ENCODE peak calls at places on chromosomes 5 and 9, in five cellular contexts. One of them, this sample, is unnamed.
A peak's percentile ranks its signal among the peaks of the same experiment; 100 is the strongest.

GRCh38 chr9:127504887-127505251 is 53.6 kb downstream of the LRSAM1 start:
- DNase-seq in NCI-H1417: no peak
- DNase-seq in GM12864: no peak
- DNase-seq in dermis microvascular lymphatic vessel endothelial cell: no peak
- DNase-seq in NCI-H1694: no peak
- DNase-seq in this sample: no peak

GRCh38 chr9:114291064-114291474 is 31.8 kb upstream of the ORM1 start:
- DNase-seq in GM12864: no peak
- DNase-seq in dermis microvascular lymphatic vessel endothelial cell: peak; percentile 70
- DNase-seq in NCI-H1694: peak; percentile 79
- DNase-seq in NCI-H1417: peak; percentile 42
- DNase-seq in this sample: peak; percentile 65

GRCh38 chr5:35112300-35112699 is 64.6 kb upstream of the AGXT2 start:
- DNase-seq in dermis microvascular lymphatic vessel endothelial cell: no peak
- DNase-seq in NCI-H1694: no peak
- DNase-seq in NCI-H1417: no peak
- DNase-seq in GM12864: no peak
- DNase-seq in this sample: no peak

GRCh38 chr5:44714871-44715580 is 93.7 kb upstream of the MRPS30 start:
- DNase-seq in GM12864: no peak
- DNase-seq in NCI-H1694: no peak
- DNase-seq in NCI-H1417: no peak
- DNase-seq in dermis microvascular lymphatic vessel endothelial cell: no peak
- DNase-seq in this sample: no peak

GRCh38 chr9:122190597-122191381 is 31.1 kb downstream of the MORN5 start:
- DNase-seq in NCI-H1417: peak; percentile 69
- DNase-seq in GM12864: no peak
- DNase-seq in NCI-H1694: no peak
- DNase-seq in dermis microvascular lymphatic vessel endothelial cell: no peak
- DNase-seq in this sample: no peak

GRCh38 chr9:42852133-42852532 is 668.7 kb downstream of the SPATA31A6 start:
- DNase-seq in NCI-H1694: no peak
- DNase-seq in dermis microvascular lymphatic vessel endothelial cell: peak; percentile 59
- DNase-seq in NCI-H1417: peak; percentile 69
- DNase-seq in GM12864: no peak
- DNase-seq in this sample: no peak

GRCh38 chr5:39947657-39948056 is 522.9 kb upstream of the DAB2 start:
- DNase-seq in dermis microvascular lymphatic vessel endothelial cell: no peak
- DNase-seq in NCI-H1694: no peak
- DNase-seq in GM12864: no peak
- DNase-seq in NCI-H1417: no peak
- DNase-seq in this sample: no peak

GRCh38 chr5:14208071-14209021 is 65.2 kb downstream of the TRIO start:
- DNase-seq in dermis microvascular lymphatic vessel endothelial cell: peak; percentile 85
- DNase-seq in NCI-H1417: no peak
- DNase-seq in NCI-H1694: no peak
- DNase-seq in GM12864: peak; percentile 85
- DNase-seq in this sample: no peak

GRCh38 chr5:97124335-97124734 is 18.1 kb downstream of the LIX1 start:
- DNase-seq in NCI-H1694: no peak
- DNase-seq in NCI-H1417: no peak
- DNase-seq in GM12864: no peak
- DNase-seq in dermis microvascular lymphatic vessel endothelial cell: no peak
- DNase-seq in this sample: no peak

GRCh38 chr5:59587489-59588337 is 305.8 kb downstream of the PDE4D start:
- DNase-seq in NCI-H1694: peak; percentile 61
- DNase-seq in dermis microvascular lymphatic vessel endothelial cell: peak; percentile 55
- DNase-seq in GM12864: no peak
- DNase-seq in NCI-H1417: peak; percentile 72
- DNase-seq in this sample: no peak

GRCh38 chr5:36688722-36689121 is 82.3 kb downstream of the SLC1A3 start:
- DNase-seq in NCI-H1417: no peak
- DNase-seq in GM12864: no peak
- DNase-seq in dermis microvascular lymphatic vessel endothelial cell: peak; percentile 15
- DNase-seq in NCI-H1694: no peak
- DNase-seq in this sample: no peak

GRCh38 chr9:4555251-4555650 is 65.0 kb downstream of the SLC1A1 start:
- DNase-seq in GM12864: no peak
- DNase-seq in NCI-H1417: peak; percentile 31
- DNase-seq in dermis microvascular lymphatic vessel endothelial cell: peak; percentile 91
- DNase-seq in NCI-H1694: no peak
- DNase-seq in this sample: no peak

GRCh38 chr5:2014058-2014610 is 131.4 kb upstream of the IRX4 start:
- DNase-seq in NCI-H1694: no peak
- DNase-seq in NCI-H1417: no peak
- DNase-seq in GM12864: no peak
- DNase-seq in dermis microvascular lymphatic vessel endothelial cell: no peak
- DNase-seq in this sample: no peak

This sample was measured in T-helper 17 cell.